ENCODE peak calls at places on chromosomes 11 and 22, in seven cellular contexts. One of them, this sample, is unnamed.

GRCh38 chr22:43421914-43422615 is 10.3 kb downstream of the MPPED1 start:
- DNase-seq in uterus: no peak
- DNase-seq in tibial nerve: no peak
- DNase-seq in body of pancreas: no peak
- DNase-seq in Peyer's patch: no peak
- DNase-seq in ovary: no peak
- DNase-seq in GM12878: no peak
- DNase-seq in this sample: no peak

GRCh38 chr11:45210846-45211245 is 64.4 kb downstream of the PRDM11 start:
- DNase-seq in GM12878: no peak
- DNase-seq in ovary: no peak
- DNase-seq in uterus: peak; percentile 41
- DNase-seq in Peyer's patch: no peak
- DNase-seq in body of pancreas: no peak
- DNase-seq in tibial nerve: no peak
- DNase-seq in this sample: no peak

GRCh38 chr11:6225896-6226295 is 8.5 kb downstream of the FHIP1B start:
- DNase-seq in uterus: no peak
- DNase-seq in ovary: no peak
- DNase-seq in tibial nerve: no peak
- DNase-seq in GM12878: no peak
- DNase-seq in body of pancreas: no peak
- DNase-seq in Peyer's patch: no peak
- DNase-seq in this sample: peak; percentile 46

GRCh38 chr22:46379301-46379930 is 43.9 kb downstream of the TRMU start:
- DNase-seq in tibial nerve: no peak
- DNase-seq in ovary: no peak
- DNase-seq in body of pancreas: peak; percentile 78
- DNase-seq in Peyer's patch: no peak
- DNase-seq in GM12878: no peak
- DNase-seq in uterus: no peak
- DNase-seq in this sample: no peak

GRCh38 chr11:128890543-128891409 is at the start of gene KCNJ5:
- DNase-seq in tibial nerve: no peak
- DNase-seq in uterus: no peak
- DNase-seq in Peyer's patch: peak; percentile 65
- DNase-seq in body of pancreas: peak; percentile 61
- DNase-seq in GM12878: no peak
- DNase-seq in ovary: peak; percentile 75
- DNase-seq in this sample: no peak

GRCh38 chr11:117194267-117194666 is 4.9 kb upstream of the TAGLN start:
- DNase-seq in Peyer's patch: no peak
- DNase-seq in ovary: no peak
- DNase-seq in uterus: no peak
- DNase-seq in tibial nerve: no peak
- DNase-seq in body of pancreas: no peak
- DNase-seq in GM12878: no peak
- DNase-seq in this sample: no peak

GRCh38 chr22:25021976-25022711 is 69.6 kb downstream of the KIAA1671 start:
- DNase-seq in body of pancreas: peak; percentile 73
- DNase-seq in GM12878: no peak
- DNase-seq in Peyer's patch: no peak
- DNase-seq in uterus: no peak
- DNase-seq in tibial nerve: no peak
- DNase-seq in ovary: no peak
- DNase-seq in this sample: no peak

GRCh38 chr11:45021692-45022130 is 71.0 kb upstream of the TP53I11 start:
- DNase-seq in ovary: peak; percentile 55
- DNase-seq in Peyer's patch: no peak
- DNase-seq in uterus: peak; percentile 25
- DNase-seq in tibial nerve: peak; percentile 75
- DNase-seq in body of pancreas: peak; percentile 50
- DNase-seq in GM12878: no peak
- DNase-seq in this sample: peak; percentile 24

GRCh38 chr11:65278351-65278750 is 16.6 kb downstream of the POLA2 start:
- DNase-seq in body of pancreas: no peak
- DNase-seq in tibial nerve: no peak
- DNase-seq in uterus: no peak
- DNase-seq in GM12878: no peak
- DNase-seq in Peyer's patch: no peak
- DNase-seq in ovary: no peak
- DNase-seq in this sample: no peak

GRCh38 chr11:65277878-65278277 is 16.1 kb downstream of the POLA2 start:
- DNase-seq in Peyer's patch: no peak
- DNase-seq in tibial nerve: no peak
- DNase-seq in uterus: no peak
- DNase-seq in GM12878: no peak
- DNase-seq in ovary: no peak
- DNase-seq in body of pancreas: no peak
- DNase-seq in this sample: no peak

GRCh38 chr11:65280646-65281045 is 18.9 kb downstream of the POLA2 start:
- DNase-seq in body of pancreas: no peak
- DNase-seq in ovary: no peak
- DNase-seq in tibial nerve: no peak
- DNase-seq in uterus: no peak
- DNase-seq in GM12878: no peak
- DNase-seq in Peyer's patch: no peak
- DNase-seq in this sample: no peak

GRCh38 chr11:65275906-65276305 is 14.1 kb downstream of the POLA2 start:
- DNase-seq in uterus: no peak
- DNase-seq in body of pancreas: no peak
- DNase-seq in Peyer's patch: no peak
- DNase-seq in GM12878: no peak
- DNase-seq in ovary: no peak
- DNase-seq in tibial nerve: no peak
- DNase-seq in this sample: no peak

DNA sequence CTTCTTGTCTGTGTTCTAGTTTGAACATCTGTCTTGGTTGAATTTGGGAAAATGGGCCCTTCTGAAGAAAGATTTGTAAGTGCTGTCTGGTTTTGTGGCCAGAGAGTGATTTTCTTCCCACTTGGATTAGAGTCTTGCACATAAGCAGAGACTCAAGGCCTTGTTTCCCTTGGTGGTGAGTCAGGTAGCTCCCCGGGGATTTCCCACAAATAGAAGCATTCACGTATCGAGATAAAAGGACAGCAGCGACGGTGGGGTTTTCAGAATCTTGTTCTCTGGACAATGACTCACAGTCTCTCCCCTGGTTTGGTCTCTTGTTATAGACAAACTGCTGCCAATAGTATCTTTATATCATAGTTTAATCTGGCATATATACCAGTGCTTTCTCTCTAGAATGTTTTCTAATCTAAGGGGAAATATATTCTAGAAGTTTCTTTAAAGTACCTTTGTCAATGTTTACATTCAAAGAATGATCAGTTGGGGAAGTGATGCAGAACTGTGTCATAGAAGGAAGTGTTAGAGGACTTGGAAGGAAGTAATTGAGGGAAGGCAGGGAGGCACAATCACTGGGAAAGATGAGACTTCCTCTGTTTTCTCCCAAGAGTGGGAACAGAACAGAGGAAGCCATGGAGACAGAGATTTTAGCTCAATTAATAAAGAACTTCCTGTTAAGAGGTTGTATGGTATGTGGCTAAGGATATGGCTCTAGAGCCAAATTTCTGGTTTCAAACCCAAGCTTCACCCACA is 18.1 kb downstream of the POLA2 start:
- DNase-seq in tibial nerve: no peak
- DNase-seq in body of pancreas: peak; percentile 64
- DNase-seq in ovary: no peak
- DNase-seq in GM12878: peak; percentile 46
- DNase-seq in Peyer's patch: no peak
- DNase-seq in uterus: peak; percentile 69
- DNase-seq in this sample: no peak
- H3K36me3 ChIP-seq in tibial nerve: peaks cover 40% of the 10 kb centered on the region
- H3K36me3 ChIP-seq in body of pancreas: no peaks in the 10 kb centered on the region
- H3K36me3 ChIP-seq in ovary: no peaks in the 10 kb centered on the region
- H3K36me3 ChIP-seq in GM12878: peaks cover 14% of the 10 kb centered on the region
- H3K36me3 ChIP-seq in Peyer's patch: no peaks in the 10 kb centered on the region
- H3K36me3 ChIP-seq in uterus: no peaks in the 10 kb centered on the region
- H3K36me3 ChIP-seq in this sample: no peaks in the 10 kb centered on the region

DNA sequence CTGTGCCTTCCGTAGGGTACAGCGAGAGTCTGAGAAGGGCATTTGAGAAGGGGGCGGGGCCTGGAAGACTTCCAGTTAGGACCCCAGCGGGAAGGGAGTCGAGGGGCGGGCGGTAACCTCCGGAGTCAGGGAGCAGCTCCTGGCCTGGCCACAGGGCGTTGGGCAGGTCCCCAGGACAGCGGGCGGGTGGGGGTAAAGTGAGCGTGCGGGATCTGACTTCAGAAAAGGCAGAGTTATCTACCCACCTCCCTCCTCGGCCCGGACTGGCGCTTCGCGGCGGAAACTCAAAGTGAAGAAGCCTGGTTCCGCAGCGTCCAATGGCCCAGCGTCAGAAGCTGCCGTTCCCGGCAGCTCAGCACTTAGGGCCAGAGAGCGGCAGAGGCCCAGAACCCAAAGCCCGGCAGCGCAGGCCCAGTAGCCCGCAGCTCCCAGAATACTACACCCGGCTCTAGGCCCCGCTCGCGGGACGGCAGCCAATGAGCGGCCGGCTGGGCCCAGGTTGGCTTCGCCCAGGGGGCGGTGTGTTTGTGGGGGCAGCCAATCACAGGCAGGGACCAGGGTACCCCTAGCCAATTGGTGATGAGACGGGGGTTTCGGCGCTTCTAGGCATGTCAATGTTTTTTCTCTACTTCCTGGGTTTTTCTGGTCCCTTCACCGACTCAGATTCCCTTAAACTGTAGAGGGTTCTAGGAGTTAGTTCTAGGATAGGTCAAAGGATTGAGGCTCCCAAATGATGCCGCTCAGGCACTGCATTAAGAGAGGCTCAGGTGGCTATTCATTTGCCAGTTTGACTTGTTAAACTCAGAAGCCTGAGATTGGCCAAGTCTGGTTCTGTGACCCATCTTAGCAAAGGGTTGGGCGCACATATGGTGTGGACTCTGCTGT is at the start of gene TRIM68:
- DNase-seq in ovary: peak; percentile 98
- DNase-seq in body of pancreas: peak; percentile 96
- DNase-seq in Peyer's patch: peak; percentile 96
- DNase-seq in tibial nerve: peak; percentile 92
- DNase-seq in uterus: peak; percentile 94
- DNase-seq in GM12878: peak; percentile 82
- DNase-seq in this sample: peak; percentile 96
- TF ChIP-seq POLR2A in ovary: peak; percentile 66
- TF ChIP-seq POLR2A in body of pancreas: peak; percentile 89
- TF ChIP-seq POLR2A in Peyer's patch: peak; percentile 36
- TF ChIP-seq POLR2A in tibial nerve: peak; percentile 59
- TF ChIP-seq POLR2A in uterus: peak; percentile 74
- TF ChIP-seq POLR2A in GM12878: peak; percentile 84
- TF ChIP-seq POLR2A in this sample: peak; percentile 73

GRCh38 chr11:55501014-55501413 is 53.3 kb upstream of the OR4C15 start:
- DNase-seq in uterus: no peak
- DNase-seq in body of pancreas: no peak
- DNase-seq in Peyer's patch: no peak
- DNase-seq in tibial nerve: no peak
- DNase-seq in ovary: no peak
- DNase-seq in GM12878: no peak
- DNase-seq in this sample: no peak
- H3K9me3 ChIP-seq in uterus: no peaks in the 10 kb centered on the region
- H3K9me3 ChIP-seq in body of pancreas: peaks cover 8% of the 10 kb centered on the region
- H3K9me3 ChIP-seq in Peyer's patch: peaks cover 6% of the 10 kb centered on the region
- H3K9me3 ChIP-seq in tibial nerve: peaks cover 25% of the 10 kb centered on the region
- H3K9me3 ChIP-seq in ovary: no peaks in the 10 kb centered on the region
- H3K9me3 ChIP-seq in GM12878: no peaks in the 10 kb centered on the region
- H3K9me3 ChIP-seq in this sample: peaks cover 11% of the 10 kb centered on the region

GRCh38 chr11:119687220-119688046 is 41.6 kb downstream of the NECTIN1 start:
- DNase-seq in ovary: no peak
- DNase-seq in GM12878: no peak
- DNase-seq in body of pancreas: no peak
- DNase-seq in uterus: no peak
- DNase-seq in Peyer's patch: no peak
- DNase-seq in tibial nerve: no peak
- DNase-seq in this sample: no peak

GRCh38 chr11:119684361-119685072 is 44.5 kb downstream of the NECTIN1 start:
- DNase-seq in body of pancreas: peak; percentile 47
- DNase-seq in tibial nerve: no peak
- DNase-seq in uterus: no peak
- DNase-seq in GM12878: no peak
- DNase-seq in Peyer's patch: no peak
- DNase-seq in ovary: no peak
- DNase-seq in this sample: no peak

GRCh38 chr11:119683783-119684182 is 45.2 kb downstream of the NECTIN1 start:
- DNase-seq in Peyer's patch: no peak
- DNase-seq in body of pancreas: peak; percentile 74
- DNase-seq in GM12878: no peak
- DNase-seq in tibial nerve: no peak
- DNase-seq in ovary: no peak
- DNase-seq in uterus: no peak
- DNase-seq in this sample: no peak

GRCh38 chr11:119686483-119686882 is 42.5 kb downstream of the NECTIN1 start:
- DNase-seq in uterus: no peak
- DNase-seq in GM12878: no peak
- DNase-seq in body of pancreas: no peak
- DNase-seq in Peyer's patch: no peak
- DNase-seq in tibial nerve: no peak
- DNase-seq in ovary: no peak
- DNase-seq in this sample: no peak

DNA sequence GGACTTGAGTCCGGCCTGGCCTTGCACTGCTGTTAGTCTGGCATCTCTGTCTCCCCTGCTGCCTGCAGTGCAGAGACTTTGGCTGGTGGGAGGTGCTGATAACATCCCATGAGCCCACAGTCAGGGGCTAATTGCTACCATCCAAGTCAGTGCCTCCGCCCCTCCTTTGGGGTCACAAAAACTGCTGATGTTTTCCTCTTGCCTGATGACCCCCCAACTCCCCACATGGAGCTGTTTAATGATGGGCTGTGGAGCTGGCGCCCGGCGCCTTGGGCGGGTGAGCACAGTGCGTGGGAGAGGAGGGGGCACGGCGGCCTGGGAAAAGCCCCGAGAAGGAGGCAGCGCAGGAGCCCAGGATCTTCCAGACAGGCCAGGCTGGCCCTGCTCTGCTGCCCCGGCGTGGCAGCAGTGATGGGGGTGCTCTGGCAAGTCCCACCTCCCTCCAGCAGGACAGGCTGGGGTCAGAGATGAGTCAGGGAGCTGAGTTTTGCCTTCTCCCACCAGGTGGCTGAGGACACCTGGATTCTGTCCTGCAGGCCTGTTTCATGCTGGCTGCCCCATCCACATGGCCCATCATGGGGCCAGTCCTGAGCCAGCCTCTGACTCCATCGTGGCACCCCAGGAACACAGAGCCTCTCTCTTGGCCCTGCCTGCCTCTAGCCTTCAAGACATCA is 43.8 kb downstream of the NECTIN1 start:
- DNase-seq in tibial nerve: no peak
- DNase-seq in body of pancreas: no peak
- DNase-seq in ovary: no peak
- DNase-seq in GM12878: no peak
- DNase-seq in uterus: no peak
- DNase-seq in Peyer's patch: no peak
- DNase-seq in this sample: no peak
- H3K36me3 ChIP-seq in tibial nerve: no peaks in the 10 kb centered on the region
- H3K36me3 ChIP-seq in body of pancreas: no peaks in the 10 kb centered on the region
- H3K36me3 ChIP-seq in ovary: no peaks in the 10 kb centered on the region
- H3K36me3 ChIP-seq in GM12878: no peaks in the 10 kb centered on the region
- H3K36me3 ChIP-seq in uterus: no peaks in the 10 kb centered on the region
- H3K36me3 ChIP-seq in Peyer's patch: no peaks in the 10 kb centered on the region
- H3K36me3 ChIP-seq in this sample: no peaks in the 10 kb centered on the region